ENCODE peak calls at places on chromosome 1, in eight cellular contexts. L, A, X, D, M, O, J and C are unnamed samples.

GRCh38 chr1:48735753-48736152 is 40.9 kb downstream of the BEND5 start:
- DNase-seq in L (no peak), A (no peak), X (no peak), D (no peak), M (no peak), O (no peak), J (no peak), C (no peak)

GRCh38 chr1:64539808-64540207 is 69.9 kb downstream of the CACHD1 start:
- DNase-seq in L (peak; percentile 76), A (peak; percentile 90), X (no peak), D (no peak), M (peak; percentile 50), O (no peak), J (no peak), C (no peak)

GRCh38 chr1:91091812-91092211 is 70.0 kb upstream of the ZNF644 start:
- DNase-seq in L (no peak), A (no peak), X (no peak), D (no peak), M (no peak), O (no peak), J (peak; percentile 3), C (no peak)

GRCh38 chr1:8047686-8048522 is 21.8 kb upstream of the ERRFI1 start:
- DNase-seq in L (peak; percentile 91), A (no peak), X (no peak), D (no peak), M (peak; percentile 85), O (no peak), J (no peak), C (no peak)

GRCh38 chr1:101237229-101237837 is 514 bp downstream of the S1PR1 start:
- DNase-seq in L (peak; percentile 96), A (peak; percentile 33), X (no peak), D (peak; percentile 55), M (peak; percentile 64), O (no peak), J (no peak), C (no peak)

GRCh38 chr1:19289244-19289643 is 674 bp upstream of the AKR7A3 start:
- DNase-seq in L (no peak), A (no peak), X (no peak), D (no peak), M (no peak), O (no peak), J (no peak), C (no peak)

GRCh38 chr1:44322367-44322766 is 32.7 kb downstream of the ERI3 start:
- DNase-seq in L (no peak), A (no peak), X (no peak), D (no peak), M (no peak), O (no peak), J (no peak), C (no peak)

GRCh38 chr1:228381336-228381735 is 25.3 kb downstream of the TRIM11 start:
- DNase-seq in L (peak; percentile 9), A (no peak), X (no peak), D (no peak), M (no peak), O (no peak), J (no peak), C (no peak)

GRCh38 chr1:41102208-41102607 is 80.7 kb upstream of the SLFNL1 start:
- DNase-seq in L (peak; percentile 99), A (peak; percentile 95), X (peak; percentile 93), D (peak; percentile 92), M (peak; percentile 96), O (no peak), J (no peak), C (no peak)

GRCh38 chr1:85936470-85936869 is 220.1 kb downstream of the COL24A1 start:
- DNase-seq in L (no peak), A (no peak), X (no peak), D (no peak), M (no peak), O (no peak), J (no peak), C (no peak)

GRCh38 chr1:22543679-22544078 is 19.6 kb upstream of the EPHA8 start:
- DNase-seq in L (no peak), A (no peak), X (no peak), D (no peak), M (no peak), O (no peak), J (no peak), C (no peak)

GRCh38 chr1:233237623-233238022 is 57.9 kb downstream of the PCNX2 start:
- DNase-seq in L (no peak), A (no peak), X (no peak), D (no peak), M (no peak), O (no peak), J (no peak), C (no peak)

GRCh38 chr1:176271572-176271971 is 64.5 kb upstream of the COP1 start:
- DNase-seq in L (no peak), A (no peak), X (no peak), D (no peak), M (no peak), O (no peak), J (no peak), C (no peak)

GRCh38 chr1:248714248-248714647 is 11.7 kb upstream of the OR14I1 start:
- DNase-seq in L (peak; percentile 12), A (no peak), X (no peak), D (no peak), M (peak; percentile 9), O (no peak), J (no peak), C (no peak)

GRCh38 chr1:248704556-248704955 is 2.0 kb upstream of the OR14I1 start:
- DNase-seq in L (no peak), A (no peak), X (no peak), D (no peak), M (no peak), O (no peak), J (no peak), C (no peak)

DNA sequence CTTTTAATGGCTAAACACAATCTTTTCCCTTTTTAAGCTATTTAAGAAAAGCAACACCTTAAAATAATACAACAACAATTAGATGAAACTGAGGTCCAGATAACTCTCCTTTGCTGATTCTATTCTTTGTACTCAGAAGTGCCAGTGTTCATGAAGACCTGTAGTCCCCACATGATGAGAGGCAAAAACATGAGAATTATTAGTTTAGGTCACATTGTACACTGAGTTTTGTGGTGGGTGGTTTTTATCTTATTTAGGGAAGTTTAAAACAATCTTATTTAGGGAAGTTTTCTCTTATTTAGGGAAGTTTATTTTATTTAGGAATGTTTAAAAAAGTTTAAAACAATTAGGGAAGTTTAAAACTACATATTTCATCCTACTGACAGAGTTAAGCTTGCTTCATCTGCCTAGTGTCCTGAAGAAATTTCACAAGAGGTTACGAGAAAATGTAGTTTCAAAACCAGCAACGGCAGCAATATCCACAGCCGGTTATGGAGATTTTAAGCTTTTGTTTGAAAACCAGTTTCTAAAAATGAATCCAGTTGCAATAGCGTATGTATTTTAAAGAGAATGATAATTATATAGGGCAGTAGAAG is 7.8 kb upstream of the OR14I1 start:
- DNase-seq in L (no peak), A (no peak), X (no peak), D (no peak), M (no peak), O (no peak), J (no peak), C (peak; percentile 60)
- TF ChIP-seq CTCF in L (no peak), A (no peak), X (no peak), D (no peak), M (no peak), O (no peak), J (no peak), C (no peak)

GRCh38 chr1:172764378-172764777 is 105.5 kb downstream of the FASLG start:
- DNase-seq in L (no peak), A (peak; percentile 34), X (no peak), D (no peak), M (no peak), O (no peak), J (no peak), C (no peak)
- H3K4me3 ChIP-seq in L (no peak overlapping the region), A (no peak overlapping the region), X (no peak overlapping the region), D (no peak overlapping the region), M (no peak overlapping the region), O (no peak overlapping the region), J (no peak overlapping the region), C (no peak overlapping the region)

DNA sequence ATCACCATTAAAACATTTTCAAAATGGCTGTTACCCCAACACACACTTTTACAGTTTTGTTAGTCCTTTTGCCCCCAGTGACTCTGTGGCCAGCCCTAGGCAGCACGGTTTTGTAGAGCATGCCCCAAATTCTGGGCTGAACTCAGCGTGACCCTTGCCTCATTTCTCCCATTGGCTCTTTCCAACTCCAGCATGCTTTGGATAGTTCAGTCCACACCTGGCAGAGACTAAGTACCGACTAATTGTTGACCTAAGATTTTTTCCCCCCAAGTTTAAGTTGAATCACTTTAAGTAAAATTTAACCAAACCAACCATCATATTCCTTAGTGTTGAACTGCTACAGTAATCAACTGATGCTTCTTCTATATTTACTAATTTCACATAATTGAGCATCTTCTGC is 62.4 kb upstream of the LRRC8B start:
- DNase-seq in L (no peak), A (no peak), X (no peak), D (no peak), M (no peak), O (no peak), J (no peak), C (no peak)
- TF ChIP-seq CTCF in L (no peak), A (no peak), X (no peak), D (no peak), M (no peak), O (no peak), J (no peak), C (no peak)

GRCh38 chr1:116711061-116711582 is 43.1 kb upstream of the CD2 start:
- DNase-seq in L (no peak), A (no peak), X (no peak), D (no peak), M (no peak), O (no peak), J (no peak), C (no peak)

GRCh38 chr1:116710326-116711060 is 43.0 kb upstream of the IGSF3 start:
- DNase-seq in L (no peak), A (no peak), X (no peak), D (no peak), M (no peak), O (no peak), J (no peak), C (no peak)

GRCh38 chr1:116712510-116712909 is 41.7 kb upstream of the CD2 start:
- DNase-seq in L (no peak), A (no peak), X (no peak), D (no peak), M (no peak), O (no peak), J (no peak), C (no peak)

GRCh38 chr1:116708255-116708900 is 40.8 kb upstream of the IGSF3 start:
- DNase-seq in L (no peak), A (no peak), X (no peak), D (no peak), M (no peak), O (no peak), J (no peak), C (no peak)

DNA sequence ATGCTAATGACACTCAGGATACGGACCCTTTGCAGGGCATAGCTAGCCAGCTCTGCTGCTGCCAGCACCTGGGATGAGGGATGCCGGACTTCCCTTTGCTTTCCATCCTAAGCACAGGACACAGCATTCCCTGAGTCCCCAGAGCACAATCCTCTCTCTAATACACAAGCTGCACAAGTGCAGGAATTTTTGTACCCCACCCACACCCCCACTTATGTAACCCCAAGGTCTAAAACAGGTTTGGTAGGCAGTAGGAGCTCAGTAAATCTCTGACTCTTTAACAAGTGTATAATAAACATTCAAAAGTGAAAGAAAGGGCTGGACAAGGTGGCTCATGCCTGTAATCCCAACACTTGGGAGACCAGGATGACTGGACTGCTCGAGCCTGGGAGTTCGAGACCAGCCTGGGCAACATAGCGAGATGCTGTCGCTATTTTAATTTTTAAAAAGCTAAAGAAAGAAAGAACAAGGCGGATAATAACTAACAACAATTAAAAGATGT is 42.2 kb upstream of the IGSF3 start:
- DNase-seq in L (no peak), A (no peak), X (no peak), D (no peak), M (no peak), O (no peak), J (no peak), C (no peak)
- H3K4me3 ChIP-seq in L (no peak overlapping the region), A (no peak overlapping the region), X (no peak overlapping the region), D (no peak overlapping the region), M (no peak overlapping the region), O (no peak overlapping the region), J (no peak overlapping the region), C (no peak overlapping the region)